ENCODE peak calls at places on chromosome 1, in nine cellular contexts. W is lower lobe of right lung, N is BJ, D is fibroblast of mammary gland, Z is breast epithelium, B is cardiac muscle cell, V is GM23248, I is NB4, U is astrocyte. Q is an unnamed sample.

GRCh38 chr1:89525169-89525855 is 683 bp downstream of the LRRC8B start:
- DNase-seq in W (peak), N (no peak), D (no peak), Z (no peak), B (peak), V (peak), I (peak), U (no peak), Q (peak)

GRCh38 chr1:103788377-103788776 is 38.7 kb downstream of the AMY1C start:
- DNase-seq in W (no peak), N (no peak), D (peak), Z (no peak), B (no peak), V (peak), I (peak), U (no peak), Q (peak)

GRCh38 chr1:20250346-20250989 is 40.2 kb upstream of the VWA5B1 start:
- DNase-seq in W (no peak), N (no peak), D (peak), Z (peak), B (peak), V (peak), I (no peak), U (no peak), Q (peak)

GRCh38 chr1:69523032-69523431 is 44.7 kb upstream of the LRRC7 start:
- DNase-seq in W (no peak), N (peak), D (peak), Z (no peak), B (peak), V (peak), I (no peak), U (peak), Q (no peak)

GRCh38 chr1:202998836-202999750 is 8.1 kb upstream of the TMEM183A start:
- DNase-seq in W (no peak), N (no peak), D (peak), Z (no peak), B (peak), V (peak), I (peak), U (peak), Q (peak)

GRCh38 chr1:231724876-231725647 is 98.5 kb downstream of the DISC1 start:
- DNase-seq in W (peak), N (no peak), D (peak), Z (no peak), B (peak), V (peak), I (peak), U (peak), Q (peak)

GRCh38 chr1:40981702-40982448 is 2.4 kb downstream of the CTPS1 start:
- DNase-seq in W (no peak), N (no peak), D (no peak), Z (no peak), B (peak), V (peak), I (no peak), U (no peak), Q (no peak)

GRCh38 chr1:59026472-59026948 is 242.7 kb upstream of the JUN start:
- DNase-seq in W (no peak), N (peak), D (peak), Z (no peak), B (peak), V (peak), I (no peak), U (peak), Q (peak)

GRCh38 chr1:161069731-161070270 is at the start of gene ARHGAP30:
- DNase-seq in W (peak), N (no peak), D (no peak), Z (no peak), B (no peak), V (no peak), I (peak), U (no peak), Q (peak)

GRCh38 chr1:205324781-205325180 is 3.2 kb upstream of the NUAK2 start:
- DNase-seq in W (no peak), N (no peak), D (no peak), Z (no peak), B (peak), V (peak), I (no peak), U (peak), Q (peak)

DNA sequence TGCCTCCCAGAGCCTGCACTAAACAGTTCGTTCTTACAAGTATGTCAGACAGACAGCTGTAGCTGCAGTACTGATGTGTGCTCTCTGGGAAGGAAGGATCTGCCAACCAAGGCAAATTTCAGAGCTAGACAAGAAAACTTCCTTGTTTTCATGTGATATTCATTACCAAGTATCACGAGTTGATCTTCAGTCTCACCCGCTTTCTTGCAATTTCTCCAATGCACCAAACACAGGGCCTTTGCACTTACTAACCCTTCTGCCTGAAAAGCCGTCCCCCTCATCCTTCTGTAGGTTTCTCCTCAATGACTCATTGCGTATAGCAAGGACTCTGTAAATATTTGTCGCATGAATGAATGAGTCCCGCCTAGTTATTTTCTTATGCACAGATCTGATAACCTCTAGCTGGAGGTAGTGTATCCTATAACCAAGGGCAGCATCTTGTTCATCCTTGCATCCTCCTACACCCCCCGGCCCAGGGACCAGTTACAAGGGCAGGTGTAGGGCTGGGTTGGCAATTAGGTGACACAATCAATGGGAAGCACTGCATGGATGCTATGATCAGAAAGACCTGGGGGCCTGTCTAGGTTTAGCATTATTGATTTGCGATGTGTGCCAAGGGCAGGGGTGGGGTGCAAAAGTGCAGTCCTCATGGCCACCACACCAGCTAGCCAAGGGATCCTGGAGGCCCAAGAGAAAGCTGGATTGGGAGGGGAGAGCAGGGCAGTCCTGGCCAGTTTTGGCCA is 51.3 kb upstream of the GPR157 start:
- DNase-seq in W (no peak), N (no peak), D (peak), Z (no peak), B (no peak), V (peak), I (no peak), U (peak), Q (no peak)
- H3K4me3 ChIP-seq in W (peak), N (peak), D (peak), Z (peak), B (no peak), V (peak), I (no peak), U (peak), Q (peak)

GRCh38 chr1:55153031-55153430 is 62.1 kb downstream of the USP24 start:
- DNase-seq in W (no peak), N (no peak), D (no peak), Z (no peak), B (no peak), V (no peak), I (no peak), U (no peak), Q (no peak)
- H3K4me3 ChIP-seq in W (no peak), N (no peak), D (no peak), Z (no peak), B (no peak), V (no peak), I (no peak), U (no peak), Q (no peak)

DNA sequence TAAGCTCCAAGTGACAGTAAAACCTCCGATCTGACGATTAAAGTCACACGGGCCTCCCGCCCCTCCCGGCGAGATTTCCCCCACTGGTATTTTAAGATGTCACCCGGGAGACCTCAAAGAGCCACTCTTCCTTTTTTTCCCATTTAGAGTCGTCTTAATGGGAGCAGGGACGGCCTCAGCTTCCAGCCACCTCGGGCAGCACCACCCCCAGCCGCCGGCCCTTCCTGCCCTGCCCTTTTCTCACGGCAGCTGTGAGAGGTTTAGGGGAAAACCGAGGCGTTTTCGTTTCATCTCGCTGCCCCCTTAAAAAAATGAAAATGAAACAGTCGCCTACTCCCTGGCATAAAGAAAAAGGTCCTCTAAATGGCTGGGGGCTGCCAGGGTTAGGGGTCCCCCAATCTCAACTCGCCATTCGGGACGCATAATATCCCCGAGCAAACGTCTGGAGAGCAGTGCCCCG is 1.4 kb downstream of the RUNX3 start:
- DNase-seq in W (no peak), N (no peak), D (no peak), Z (no peak), B (no peak), V (peak), I (no peak), U (no peak), Q (peak)
- H3K4me3 ChIP-seq in W (peak), N (peak), D (no peak), Z (peak), B (no peak), V (peak), I (peak), U (no peak), Q (peak)

GRCh38 chr1:208187499-208188041 is 56.6 kb downstream of the PLXNA2 start:
- DNase-seq in W (no peak), N (no peak), D (no peak), Z (no peak), B (no peak), V (no peak), I (no peak), U (no peak), Q (peak)
- H3K4me3 ChIP-seq in W (no peak), N (no peak), D (no peak), Z (no peak), B (no peak), V (no peak), I (no peak), U (no peak), Q (no peak)

GRCh38 chr1:224433041-224433670 is 1.4 kb downstream of the WDR26 start:
- DNase-seq in W (peak), N (no peak), D (peak), Z (no peak), B (peak), V (peak), I (peak), U (no peak), Q (no peak)
- H3K4me3 ChIP-seq in W (peak), N (peak), D (peak), Z (peak), B (peak), V (peak), I (peak), U (peak), Q (peak)

GRCh38 chr1:53578358-53578757 is 119.2 kb downstream of the DMRTB1 start:
- DNase-seq in W (no peak), N (no peak), D (no peak), Z (no peak), B (no peak), V (no peak), I (no peak), U (no peak), Q (no peak)
- H3K4me3 ChIP-seq in W (no peak), N (no peak), D (no peak), Z (no peak), B (no peak), V (no peak), I (no peak), U (no peak), Q (no peak)

GRCh38 chr1:154956557-154956956 is 658 bp upstream of the PBXIP1 start:
- DNase-seq in W (no peak), N (no peak), D (no peak), Z (no peak), B (no peak), V (peak), I (no peak), U (no peak), Q (no peak)
- H3K4me3 ChIP-seq in W (peak), N (peak), D (peak), Z (peak), B (peak), V (peak), I (peak), U (peak), Q (peak)

GRCh38 chr1:26269198-26269550 is 10.7 kb upstream of the SH3BGRL3 start:
- DNase-seq in W (no peak), N (no peak), D (no peak), Z (no peak), B (no peak), V (no peak), I (no peak), U (no peak), Q (no peak)
- H3K4me3 ChIP-seq in W (no peak), N (no peak), D (no peak), Z (no peak), B (no peak), V (no peak), I (no peak), U (no peak), Q (no peak)